ENCODE peak calls at places on chromosome 7, in eight cellular contexts. One of them, this sample, is unnamed.

GRCh38 chr7:37440738-37441404 is 7.8 kb downstream of the ELMO1 start:
- DNase-seq in Calu3: no peak
- DNase-seq in chondrocyte: no peak
- DNase-seq in tibial artery: peak
- DNase-seq in fibroblast of mammary gland: no peak
- DNase-seq in heart left ventricle: peak
- DNase-seq in activated CD8-positive, alpha-beta T cell treated with anti-CD3 and anti-CD28 coated beads for 36 hours: peak
- DNase-seq in BJ: no peak
- DNase-seq in this sample: no peak

GRCh38 chr7:147997636-147998035 is 592.9 kb upstream of the C7orf33 start:
- DNase-seq in Calu3: no peak
- DNase-seq in chondrocyte: no peak
- DNase-seq in tibial artery: no peak
- DNase-seq in fibroblast of mammary gland: no peak
- DNase-seq in heart left ventricle: no peak
- DNase-seq in activated CD8-positive, alpha-beta T cell treated with anti-CD3 and anti-CD28 coated beads for 36 hours: no peak
- DNase-seq in BJ: no peak
- DNase-seq in this sample: no peak

GRCh38 chr7:22542669-22543068 is 42.7 kb upstream of the STEAP1B start:
- DNase-seq in Calu3: no peak
- DNase-seq in chondrocyte: no peak
- DNase-seq in tibial artery: no peak
- DNase-seq in fibroblast of mammary gland: no peak
- DNase-seq in heart left ventricle: no peak
- DNase-seq in activated CD8-positive, alpha-beta T cell treated with anti-CD3 and anti-CD28 coated beads for 36 hours: no peak
- DNase-seq in BJ: no peak
- DNase-seq in this sample: no peak

GRCh38 chr7:140342732-140343514 is 55.4 kb downstream of the SLC37A3 start:
- DNase-seq in Calu3: peak
- DNase-seq in chondrocyte: no peak
- DNase-seq in tibial artery: peak
- DNase-seq in fibroblast of mammary gland: peak
- DNase-seq in heart left ventricle: peak
- DNase-seq in activated CD8-positive, alpha-beta T cell treated with anti-CD3 and anti-CD28 coated beads for 36 hours: peak
- DNase-seq in BJ: no peak
- DNase-seq in this sample: no peak

GRCh38 chr7:151339651-151340377 is 1.8 kb upstream of the NUB1 start:
- DNase-seq in Calu3: no peak
- DNase-seq in chondrocyte: no peak
- DNase-seq in tibial artery: no peak
- DNase-seq in fibroblast of mammary gland: no peak
- DNase-seq in heart left ventricle: no peak
- DNase-seq in activated CD8-positive, alpha-beta T cell treated with anti-CD3 and anti-CD28 coated beads for 36 hours: peak
- DNase-seq in BJ: no peak
- DNase-seq in this sample: no peak

GRCh38 chr7:78159537-78159936 is 361.0 kb downstream of the PHTF2 start:
- DNase-seq in Calu3: no peak
- DNase-seq in chondrocyte: no peak
- DNase-seq in tibial artery: no peak
- DNase-seq in fibroblast of mammary gland: no peak
- DNase-seq in heart left ventricle: no peak
- DNase-seq in activated CD8-positive, alpha-beta T cell treated with anti-CD3 and anti-CD28 coated beads for 36 hours: no peak
- DNase-seq in BJ: no peak
- DNase-seq in this sample: no peak

GRCh38 chr7:20408467-20408826 is 77.7 kb downstream of the ITGB8 start:
- DNase-seq in Calu3: no peak
- DNase-seq in chondrocyte: no peak
- DNase-seq in tibial artery: peak
- DNase-seq in fibroblast of mammary gland: peak
- DNase-seq in heart left ventricle: peak
- DNase-seq in activated CD8-positive, alpha-beta T cell treated with anti-CD3 and anti-CD28 coated beads for 36 hours: no peak
- DNase-seq in BJ: no peak
- DNase-seq in this sample: no peak

GRCh38 chr7:80661729-80662128 is 23.3 kb downstream of the CD36 start:
- DNase-seq in Calu3: no peak
- DNase-seq in chondrocyte: no peak
- DNase-seq in tibial artery: no peak
- DNase-seq in fibroblast of mammary gland: peak
- DNase-seq in heart left ventricle: no peak
- DNase-seq in activated CD8-positive, alpha-beta T cell treated with anti-CD3 and anti-CD28 coated beads for 36 hours: no peak
- DNase-seq in BJ: no peak
- DNase-seq in this sample: no peak

DNA sequence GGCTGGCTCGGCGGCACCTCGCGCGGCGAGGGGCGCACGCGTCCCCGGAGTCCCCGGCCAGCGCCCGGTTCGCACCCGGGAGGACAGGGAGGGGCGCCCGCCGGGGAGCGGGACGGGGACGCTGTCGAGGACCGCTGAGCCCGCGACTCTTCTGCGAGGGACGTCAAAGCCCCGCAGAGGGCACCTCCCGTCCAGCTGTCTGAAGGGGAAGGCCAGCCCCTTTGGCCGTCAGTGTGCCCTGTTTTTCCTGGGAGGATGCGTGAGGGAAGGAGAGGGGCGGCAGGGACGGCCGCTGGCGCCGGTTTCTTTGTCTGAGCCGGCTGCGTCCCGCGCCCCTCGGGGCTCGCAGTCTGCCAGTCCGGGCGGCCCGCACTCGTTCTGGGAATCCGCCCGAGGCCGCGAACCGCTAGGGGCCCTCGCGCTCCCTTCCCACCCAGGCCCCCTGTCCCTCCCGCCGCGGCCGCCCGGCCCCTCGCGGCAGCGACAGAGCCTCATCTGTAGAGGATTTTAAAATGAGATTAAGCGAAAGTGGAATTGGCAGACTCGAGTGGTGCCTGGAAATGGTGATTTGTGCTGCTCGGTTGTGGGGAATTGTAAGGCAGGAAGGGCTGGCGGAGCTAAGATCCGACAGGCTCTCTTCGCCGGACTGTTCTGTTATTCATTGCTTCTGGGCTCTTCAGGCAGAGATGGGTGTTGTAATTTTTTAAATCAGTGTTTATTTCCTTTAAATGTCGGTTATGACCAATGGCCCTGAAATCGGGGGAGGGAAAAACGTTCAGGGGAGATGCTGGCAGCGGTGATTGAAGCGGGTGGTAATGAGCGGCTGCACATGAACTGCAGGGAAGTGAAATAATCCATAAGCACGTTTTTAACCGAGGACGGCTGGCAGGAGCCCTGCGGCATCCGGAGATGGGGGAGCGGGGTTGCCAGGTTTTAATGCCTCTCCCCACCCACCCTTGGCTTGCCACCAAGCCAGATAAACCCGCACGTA is 622 bp upstream of the RELN start:
- DNase-seq in Calu3: peak
- DNase-seq in chondrocyte: peak
- DNase-seq in tibial artery: no peak
- DNase-seq in fibroblast of mammary gland: peak
- DNase-seq in heart left ventricle: no peak
- DNase-seq in activated CD8-positive, alpha-beta T cell treated with anti-CD3 and anti-CD28 coated beads for 36 hours: peak
- DNase-seq in BJ: no peak
- DNase-seq in this sample: no peak
- TF ChIP-seq CTCF in Calu3: no peak
- TF ChIP-seq CTCF in chondrocyte: peak
- TF ChIP-seq CTCF in tibial artery: no peak
- TF ChIP-seq CTCF in fibroblast of mammary gland: no peak
- TF ChIP-seq CTCF in heart left ventricle: no peak
- TF ChIP-seq CTCF in activated CD8-positive, alpha-beta T cell treated with anti-CD3 and anti-CD28 coated beads for 36 hours: no peak
- TF ChIP-seq CTCF in BJ: no peak
- TF ChIP-seq CTCF in this sample: no peak

GRCh38 chr7:17181482-17181881 is 117.0 kb upstream of the AHR start:
- DNase-seq in Calu3: no peak
- DNase-seq in chondrocyte: no peak
- DNase-seq in tibial artery: no peak
- DNase-seq in fibroblast of mammary gland: no peak
- DNase-seq in heart left ventricle: no peak
- DNase-seq in activated CD8-positive, alpha-beta T cell treated with anti-CD3 and anti-CD28 coated beads for 36 hours: no peak
- DNase-seq in BJ: no peak
- DNase-seq in this sample: no peak
- TF ChIP-seq CTCF in Calu3: no peak
- TF ChIP-seq CTCF in chondrocyte: no peak
- TF ChIP-seq CTCF in tibial artery: no peak
- TF ChIP-seq CTCF in fibroblast of mammary gland: no peak
- TF ChIP-seq CTCF in heart left ventricle: no peak
- TF ChIP-seq CTCF in activated CD8-positive, alpha-beta T cell treated with anti-CD3 and anti-CD28 coated beads for 36 hours: no peak
- TF ChIP-seq CTCF in BJ: no peak
- TF ChIP-seq CTCF in this sample: no peak

DNA sequence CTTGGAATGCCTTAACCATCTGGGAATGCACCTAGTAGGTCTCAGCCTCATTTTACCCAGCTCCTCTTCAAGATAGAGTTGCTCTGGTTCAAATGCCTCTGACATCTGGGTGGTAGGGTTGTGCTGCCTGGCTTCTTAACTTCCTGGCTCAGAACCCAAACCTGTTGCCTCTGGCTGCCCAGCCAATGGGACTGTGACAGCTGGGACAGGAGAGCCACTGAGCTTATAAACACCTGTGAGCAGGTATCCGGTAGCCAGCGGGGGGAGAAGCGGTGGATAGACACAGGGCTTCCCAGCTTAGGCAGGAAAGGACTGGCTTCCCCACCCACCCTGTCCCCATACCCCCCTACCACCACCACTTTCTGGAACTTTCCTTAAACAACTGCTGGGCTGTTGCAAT is 115.8 kb upstream of the CARD11 start:
- DNase-seq in Calu3: peak
- DNase-seq in chondrocyte: no peak
- DNase-seq in tibial artery: no peak
- DNase-seq in fibroblast of mammary gland: no peak
- DNase-seq in heart left ventricle: no peak
- DNase-seq in activated CD8-positive, alpha-beta T cell treated with anti-CD3 and anti-CD28 coated beads for 36 hours: no peak
- DNase-seq in BJ: no peak
- DNase-seq in this sample: no peak
- TF ChIP-seq CTCF in Calu3: no peak
- TF ChIP-seq CTCF in chondrocyte: no peak
- TF ChIP-seq CTCF in tibial artery: no peak
- TF ChIP-seq CTCF in fibroblast of mammary gland: no peak
- TF ChIP-seq CTCF in heart left ventricle: no peak
- TF ChIP-seq CTCF in activated CD8-positive, alpha-beta T cell treated with anti-CD3 and anti-CD28 coated beads for 36 hours: no peak
- TF ChIP-seq CTCF in BJ: no peak
- TF ChIP-seq CTCF in this sample: no peak

GRCh38 chr7:71408276-71408675 is 276.3 kb downstream of the GALNT17 start:
- DNase-seq in Calu3: no peak
- DNase-seq in chondrocyte: no peak
- DNase-seq in tibial artery: no peak
- DNase-seq in fibroblast of mammary gland: no peak
- DNase-seq in heart left ventricle: peak
- DNase-seq in activated CD8-positive, alpha-beta T cell treated with anti-CD3 and anti-CD28 coated beads for 36 hours: no peak
- DNase-seq in BJ: no peak
- DNase-seq in this sample: no peak

GRCh38 chr7:71414490-71414889 is 282.5 kb downstream of the GALNT17 start:
- DNase-seq in Calu3: no peak
- DNase-seq in chondrocyte: no peak
- DNase-seq in tibial artery: no peak
- DNase-seq in fibroblast of mammary gland: no peak
- DNase-seq in heart left ventricle: peak
- DNase-seq in activated CD8-positive, alpha-beta T cell treated with anti-CD3 and anti-CD28 coated beads for 36 hours: no peak
- DNase-seq in BJ: no peak
- DNase-seq in this sample: no peak

GRCh38 chr7:71409550-71410157 is 277.7 kb downstream of the GALNT17 start:
- DNase-seq in Calu3: no peak
- DNase-seq in chondrocyte: no peak
- DNase-seq in tibial artery: no peak
- DNase-seq in fibroblast of mammary gland: no peak
- DNase-seq in heart left ventricle: no peak
- DNase-seq in activated CD8-positive, alpha-beta T cell treated with anti-CD3 and anti-CD28 coated beads for 36 hours: no peak
- DNase-seq in BJ: no peak
- DNase-seq in this sample: no peak

DNA sequence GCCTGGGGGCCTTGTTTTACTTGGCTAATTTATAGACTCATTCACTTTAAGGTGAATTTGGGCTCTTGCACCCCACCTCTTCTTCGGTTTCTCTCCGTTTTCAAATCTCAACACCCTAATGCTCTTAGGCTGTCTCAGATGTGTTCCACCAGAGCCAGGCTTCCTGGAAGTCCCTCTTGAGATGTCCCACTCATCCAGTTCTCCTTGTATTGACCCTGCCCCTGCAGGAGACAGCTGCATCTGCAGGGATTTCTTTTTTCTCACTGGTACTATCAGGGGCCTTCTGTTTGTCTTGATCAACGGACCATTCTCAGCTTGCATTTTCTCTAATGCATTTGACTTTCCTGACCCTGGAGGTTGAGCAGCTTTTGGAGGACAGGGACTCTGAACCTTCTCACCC is 279.5 kb downstream of the GALNT17 start:
- DNase-seq in Calu3: no peak
- DNase-seq in chondrocyte: no peak
- DNase-seq in tibial artery: no peak
- DNase-seq in fibroblast of mammary gland: no peak
- DNase-seq in heart left ventricle: no peak
- DNase-seq in activated CD8-positive, alpha-beta T cell treated with anti-CD3 and anti-CD28 coated beads for 36 hours: no peak
- DNase-seq in BJ: no peak
- DNase-seq in this sample: no peak
- TF ChIP-seq CTCF in Calu3: no peak
- TF ChIP-seq CTCF in chondrocyte: no peak
- TF ChIP-seq CTCF in tibial artery: no peak
- TF ChIP-seq CTCF in fibroblast of mammary gland: no peak
- TF ChIP-seq CTCF in heart left ventricle: no peak
- TF ChIP-seq CTCF in activated CD8-positive, alpha-beta T cell treated with anti-CD3 and anti-CD28 coated beads for 36 hours: no peak
- TF ChIP-seq CTCF in BJ: no peak
- TF ChIP-seq CTCF in this sample: no peak

This sample was measured in HFF-Myc.